ENCODE peak calls at places on chromosomes 16 and 17, in five cellular contexts. H is HCT116, J is GM23338, N is neural progenitor cell, X is astrocyte. L is an unnamed sample.

GRCh38 chr17:12070561-12070960 is 49.9 kb downstream of the MAP2K4 start:
- DNase-seq in H (no peak), X (peak), J (no peak), N (no peak), L (peak)

GRCh38 chr17:41635121-41636097 is 11.0 kb upstream of the KRT17 start:
- DNase-seq in N (peak), J (no peak), H (no peak), X (no peak), L (no peak)

GRCh38 chr17:78995761-78996451 is 13.7 kb downstream of the CANT1 start:
- DNase-seq in J (no peak), X (no peak), H (no peak), N (no peak), L (no peak)

GRCh38 chr17:9576521-9577401 is at the start of gene CFAP52:
- DNase-seq in J (peak), X (peak), H (peak), N (peak), L (peak)

GRCh38 chr16:70611224-70611598 is 35.1 kb upstream of the IL34 start:
- DNase-seq in X (no peak), H (no peak), J (peak), N (no peak), L (no peak)

GRCh38 chr16:78727536-78727935 is 628.1 kb downstream of the WWOX start:
- DNase-seq in J (peak), N (no peak), H (no peak), X (no peak), L (no peak)

GRCh38 chr16:85221810-85222150 is 109.5 kb upstream of the CIBAR2 start:
- DNase-seq in J (no peak), N (no peak), H (no peak), X (no peak), L (no peak)

GRCh38 chr17:29251969-29252866 is 5.6 kb downstream of the CRYBA1 start:
- DNase-seq in H (no peak), J (peak), N (peak), X (peak), L (no peak)

GRCh38 chr17:4796550-4796915 is 569 bp downstream of the PSMB6 start:
- DNase-seq in H (no peak), J (peak), X (no peak), N (peak), L (peak)

GRCh38 chr17:80890551-80890930 is 101.1 kb upstream of the CHMP6 start:
- DNase-seq in X (no peak), H (no peak), N (no peak), J (no peak), L (no peak)

GRCh38 chr16:75341934-75342811 is 90.7 kb upstream of the BCAR1 start:
- DNase-seq in X (peak), J (no peak), H (no peak), N (no peak), L (peak)

GRCh38 chr16:28878083-28878926 is at the start of gene ATP2A1:
- DNase-seq in X (no peak), N (no peak), J (no peak), H (no peak), L (no peak)

GRCh38 chr17:44218344-44219125 is 940 bp downstream of the UBTF start:
- DNase-seq in H (peak), N (peak), J (peak), X (peak), L (peak)

GRCh38 chr17:45102856-45103255 is 29.5 kb downstream of the PLCD3 start:
- DNase-seq in N (no peak), X (no peak), H (no peak), J (no peak), L (peak)

GRCh38 chr17:55285340-55286301 is 20.9 kb downstream of the HLF start:
- DNase-seq in X (peak), J (no peak), N (no peak), H (no peak), L (no peak)

GRCh38 chr17:67056746-67057490 is 12.6 kb downstream of the CACNG1 start:
- DNase-seq in N (no peak), H (no peak), X (no peak), J (no peak), L (no peak)

GRCh38 chr17:47955497-47956461 is 1.9 kb downstream of the PRR15L start:
- DNase-seq in N (no peak), X (no peak), J (no peak), H (no peak), L (peak)

GRCh38 chr17:65389426-65389825 is 172.0 kb downstream of the AXIN2 start:
- DNase-seq in N (no peak), J (no peak), X (peak), H (no peak), L (no peak)

GRCh38 chr17:79866791-79867190 is 27.6 kb upstream of the CBX4 start:
- DNase-seq in X (no peak), N (no peak), H (no peak), J (no peak), L (no peak)

GRCh38 chr16:30114411-30114810 is 1.1 kb upstream of the GDPD3 start:
- DNase-seq in X (no peak), N (no peak), H (no peak), J (no peak), L (no peak)

GRCh38 chr16:85514601-85515318 is 98.4 kb upstream of the GSE1 start:
- DNase-seq in J (peak), X (peak), H (peak), N (peak), L (peak)

GRCh38 chr17:80348551-80349436 is 66.2 kb upstream of the ENDOV start:
- DNase-seq in X (no peak), N (no peak), J (no peak), H (no peak), L (no peak)

GRCh38 chr17:4433515-4434031 is at the start of gene SPNS3:
- DNase-seq in N (no peak), J (no peak), H (no peak), X (no peak), L (no peak)

GRCh38 chr16:12896562-12896961 is 4.8 kb upstream of the SHISA9 start:
- DNase-seq in X (peak), N (peak), J (peak), H (peak), L (peak)

GRCh38 chr16:84600343-84601229 is 17.3 kb downstream of the COTL1 start:
- DNase-seq in X (no peak), N (no peak), J (no peak), H (no peak), L (no peak)

GRCh38 chr16:57627184-57627871 is 1.1 kb upstream of the ADGRG1 start:
- DNase-seq in H (no peak), J (peak), N (peak), X (peak), L (peak)

GRCh38 chr17:77280304-77280910 is 139.6 kb downstream of the SEC14L1 start:
- DNase-seq in N (no peak), H (peak), J (peak), X (peak), L (peak)

GRCh38 chr17:41402161-41402560 is 4.8 kb upstream of the KRT31 start:
- DNase-seq in H (no peak), N (no peak), J (no peak), X (peak), L (peak)

GRCh38 chr17:574061-574460 is 140.6 kb downstream of the VPS53 start:
- DNase-seq in N (no peak), J (no peak), X (no peak), H (no peak), L (no peak)

GRCh38 chr17:42518046-42518754 is 17.8 kb upstream of the NAGLU start:
- DNase-seq in N (no peak), J (no peak), H (peak), X (peak), L (peak)

GRCh38 chr17:71337903-71338302 is 782.9 kb upstream of the SOX9 start:
- DNase-seq in N (no peak), H (no peak), J (no peak), X (peak), L (peak)

GRCh38 chr16:64182985-64183384 is 938.9 kb downstream of the CDH11 start:
- DNase-seq in X (no peak), H (no peak), J (no peak), N (no peak), L (no peak)

GRCh38 chr17:17666111-17666714 is 15.0 kb upstream of the RAI1 start:
- DNase-seq in H (no peak), J (no peak), X (peak), N (no peak), L (peak)

GRCh38 chr17:278055-279028 is 74.3 kb downstream of the RPH3AL start:
- DNase-seq in X (no peak), N (no peak), J (no peak), H (no peak), L (no peak)

GRCh38 chr17:43021739-43022512 is at the start of gene VAT1:
- DNase-seq in H (peak), N (peak), J (peak), X (peak), L (peak)

GRCh38 chr17:78147315-78147998 is 1.3 kb downstream of the C17orf99 start:
- DNase-seq in H (no peak), N (no peak), X (no peak), J (no peak), L (no peak)

GRCh38 chr17:4753392-4753791 is 13.7 kb upstream of the CXCL16 start:
- DNase-seq in X (no peak), J (no peak), N (no peak), H (no peak), L (no peak)

GRCh38 chr17:36107660-36108059 is 4.0 kb downstream of the CCL4 start:
- DNase-seq in X (no peak), H (no peak), N (no peak), J (no peak), L (no peak)

GRCh38 chr17:65049085-65049756 is 7.3 kb downstream of the GNA13 start:
- DNase-seq in X (no peak), N (no peak), J (no peak), H (no peak), L (no peak)

GRCh38 chr16:85627835-85628556 is 14.9 kb downstream of the GSE1 start:
- DNase-seq in X (no peak), N (no peak), J (no peak), H (no peak), L (no peak)

DNA sequence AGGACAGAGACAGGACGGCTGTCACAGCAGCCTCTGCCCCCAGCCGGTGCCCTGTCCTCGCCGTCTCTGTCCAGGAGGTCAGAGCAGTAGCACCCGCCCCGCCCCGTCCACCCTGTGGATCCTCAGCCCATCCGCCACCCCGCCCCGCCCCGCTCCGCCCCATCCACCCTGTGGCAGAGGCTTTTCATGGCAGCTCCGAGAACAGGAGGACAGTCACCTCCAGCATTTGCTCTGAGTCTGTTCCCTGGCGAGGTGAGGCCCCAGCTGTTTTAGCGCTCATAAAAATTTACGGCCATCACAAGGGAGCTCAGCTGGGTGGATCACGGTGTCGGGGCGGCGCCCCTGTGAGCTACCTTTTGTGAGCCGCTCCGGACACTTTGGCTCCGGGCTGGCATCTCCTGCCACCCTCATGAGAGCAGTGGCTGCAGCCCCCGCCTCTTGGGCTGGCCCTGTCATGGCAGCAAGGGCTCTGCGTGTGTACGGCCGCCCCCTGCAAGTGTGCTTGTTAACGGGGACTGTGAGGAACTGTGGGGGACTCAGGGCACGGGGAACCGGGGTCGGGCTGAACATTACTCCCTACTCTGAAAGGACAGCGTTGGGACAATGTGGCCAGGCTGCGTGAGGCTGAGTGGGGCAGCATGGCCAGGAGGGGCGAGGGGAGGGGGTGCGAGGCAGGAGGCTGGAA is 32.3 kb upstream of the GNG13 start:
- DNase-seq in J (no peak), H (no peak), X (no peak), N (no peak), L (no peak)
- H3K4me2 ChIP-seq in J (no peak), H (no peak), X (no peak), N (no peak), L (no peak)

GRCh38 chr17:2854662-2855061 is 58.4 kb downstream of the RAP1GAP2 start:
- DNase-seq in X (no peak), N (no peak), J (peak), H (no peak), L (peak)
- TF ChIP-seq EZH2 in X (peak), N (peak), J (no peak), H (no peak), L (no peak)

DNA sequence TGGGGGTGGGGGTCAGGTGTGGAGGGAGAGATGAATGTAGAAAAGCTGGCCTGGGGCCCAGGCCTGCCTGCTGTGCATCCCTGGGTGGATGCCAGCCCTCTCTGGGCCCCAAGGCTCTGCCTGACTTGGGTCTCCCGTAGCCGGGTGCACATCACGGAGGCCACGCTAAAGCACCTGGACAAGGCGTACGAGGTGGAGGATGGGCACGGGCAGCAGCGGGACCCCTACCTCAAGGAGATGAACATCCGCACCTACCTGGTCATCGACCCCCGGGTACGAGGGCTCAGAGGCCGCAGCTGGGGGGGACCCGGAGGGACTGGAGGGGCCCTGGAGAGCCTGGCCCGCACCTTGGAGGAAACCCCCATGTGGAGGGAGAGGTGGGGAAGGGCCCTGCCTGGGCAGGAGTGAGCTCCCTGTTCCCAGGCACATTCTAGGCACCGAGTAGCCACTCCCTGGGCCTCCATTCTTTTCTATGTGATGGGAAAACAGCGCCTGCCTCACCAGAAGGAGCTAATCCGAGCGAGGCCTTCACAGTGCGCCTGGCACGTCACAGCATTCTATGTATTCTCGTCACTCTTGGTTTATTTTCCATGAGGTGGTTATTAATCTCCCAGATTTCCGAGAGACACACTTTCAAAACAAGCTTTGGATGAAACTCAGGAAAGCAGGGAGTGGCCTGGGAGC is 34.7 kb downstream of the ADCY7 start:
- DNase-seq in X (peak), H (no peak), N (no peak), J (no peak), L (no peak)
- H3K4me2 ChIP-seq in X (peak), H (no peak), N (no peak), J (no peak), L (peak)

DNA sequence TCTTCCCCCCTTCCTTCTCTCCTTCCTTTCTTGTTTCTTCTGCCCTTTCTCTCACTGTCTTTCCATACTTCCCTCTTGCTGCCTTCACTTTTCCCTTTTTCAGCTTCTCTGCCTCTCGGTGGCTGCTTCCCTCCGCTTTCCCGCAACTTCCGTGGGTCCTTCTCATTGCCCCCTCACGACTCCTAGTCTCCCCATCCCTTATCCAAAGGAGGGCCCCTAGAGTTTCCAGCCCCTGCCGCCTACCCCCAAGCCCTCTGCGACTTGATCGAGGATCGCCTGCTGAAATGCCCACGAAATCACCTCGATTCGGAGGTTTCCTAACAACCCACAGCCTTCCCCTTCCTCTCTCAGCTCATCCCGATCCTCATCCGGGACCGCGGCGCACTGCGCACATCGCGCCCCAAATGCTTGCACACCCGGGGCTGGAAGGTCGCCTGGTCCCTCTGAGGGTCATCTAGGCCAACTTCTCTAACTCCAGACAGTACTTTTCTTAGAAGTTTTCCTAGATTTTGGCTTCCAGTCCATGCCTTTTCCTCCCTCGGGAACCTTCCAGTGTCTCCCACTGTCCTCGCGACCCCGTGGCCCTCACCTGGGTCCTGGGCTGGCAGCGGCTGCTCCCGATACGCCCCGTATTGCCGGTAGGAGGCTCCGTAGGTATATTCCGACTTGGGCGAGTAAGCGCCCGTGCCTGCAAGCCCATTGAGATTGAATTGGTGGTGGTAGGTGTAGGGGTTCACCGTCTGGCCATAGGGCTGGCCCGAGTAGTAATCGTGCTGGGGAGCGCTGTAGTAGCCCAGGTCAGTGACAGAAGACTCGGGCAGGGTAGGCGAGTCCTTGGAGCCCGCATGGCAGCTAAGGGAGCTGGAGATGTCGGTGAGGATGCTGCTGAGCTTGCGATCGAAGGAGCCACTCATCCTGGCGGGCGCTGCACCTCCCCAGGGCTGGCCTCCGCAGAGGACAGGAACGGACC is 654 bp downstream of the DLX3 start:
- DNase-seq in N (peak), X (no peak), H (no peak), J (peak), L (no peak)
- TF ChIP-seq EZH2 in N (peak), X (peak), H (no peak), J (peak), L (peak)

GRCh38 chr16:48616571-48616970 is 6.6 kb upstream of the N4BP1 start:
- DNase-seq in N (no peak), X (no peak), H (no peak), J (no peak), L (no peak)
- H3K4me2 ChIP-seq in N (no peak), X (no peak), H (no peak), J (no peak), L (no peak)

GRCh38 chr17:57938061-57938502 is 17.1 kb downstream of the CUEDC1 start:
- DNase-seq in N (no peak), X (no peak), J (no peak), H (no peak), L (no peak)
- TF ChIP-seq EZH2 in N (no peak), X (no peak), J (no peak), H (no peak), L (no peak)

GRCh38 chr16:3754304-3754703 is 37.0 kb upstream of the TRAP1 start:
- DNase-seq in H (no peak), X (peak), N (no peak), J (no peak), L (no peak)
- H3K4me2 ChIP-seq in H (no peak), X (peak), N (no peak), J (no peak), L (no peak)

L was measured in mammary epithelial cell.